ENCODE peak calls at places on chromosome 3, in seven cellular contexts. K is IMR-90, X is H9, U is mesendoderm, O is mesenchymal stem cell, L is H1, D is trophoblast cell. W is an unnamed sample. For H3K4me1, the result is how much of the 10 kb centered on the place peaks cover.

GRCh38 chr3:121794264-121794983 is 40.4 kb downstream of the IQCB1 start:
- DNase-seq in K (no peak), X (no peak), U (no peak), O (no peak), L (no peak), D (no peak), W (no peak)

GRCh38 chr3:56938545-56938944 is 121.9 kb upstream of the SPATA12 start:
- DNase-seq in K (no peak), X (no peak), U (no peak), O (no peak), L (no peak), D (no peak), W (no peak)

GRCh38 chr3:182919866-182920357 is 60.4 kb downstream of the DCUN1D1 start:
- DNase-seq in K (no peak), X (no peak), U (no peak), O (no peak), L (no peak), D (no peak), W (no peak)

GRCh38 chr3:44509985-44510360 is 32.5 kb upstream of the ZNF445 start:
- DNase-seq in K (peak), X (no peak), U (no peak), O (peak), L (no peak), D (peak), W (peak)

GRCh38 chr3:33456756-33457155 is 16.6 kb upstream of the UBP1 start:
- DNase-seq in K (no peak), X (no peak), U (no peak), O (no peak), L (no peak), D (no peak), W (no peak)

GRCh38 chr3:167733961-167734497 is 663 bp downstream of the PDCD10 start:
- DNase-seq in K (peak), X (no peak), U (no peak), O (peak), L (no peak), D (peak), W (no peak)

GRCh38 chr3:182621435-182622240 is 171.7 kb upstream of the ATP11B start:
- DNase-seq in K (no peak), X (no peak), U (no peak), O (no peak), L (no peak), D (no peak), W (no peak)

GRCh38 chr3:125075738-125076137 is 19.9 kb upstream of the HEG1 start:
- DNase-seq in K (no peak), X (no peak), U (peak), O (no peak), L (peak), D (no peak), W (no peak)

GRCh38 chr3:143885803-143886427 is 37.6 kb upstream of the SLC9A9 start:
- DNase-seq in K (peak), X (peak), U (peak), O (peak), L (no peak), D (peak), W (no peak)

GRCh38 chr3:166118049-166118448 is 280.8 kb upstream of the BCHE start:
- DNase-seq in K (no peak), X (no peak), U (no peak), O (no peak), L (no peak), D (no peak), W (no peak)

GRCh38 chr3:47762233-47762632 is 19.5 kb downstream of the SMARCC1 start:
- DNase-seq in K (peak), X (no peak), U (no peak), O (no peak), L (no peak), D (no peak), W (no peak)

GRCh38 chr3:153349138-153349499 is 187.1 kb downstream of the RAP2B start:
- DNase-seq in K (no peak), X (no peak), U (no peak), O (no peak), L (no peak), D (no peak), W (no peak)

GRCh38 chr3:195873971-195874370 is 34.4 kb downstream of the TNK2 start:
- DNase-seq in K (peak), X (no peak), U (no peak), O (peak), L (no peak), D (no peak), W (no peak)

GRCh38 chr3:195876297-195877031 is 31.9 kb downstream of the TNK2 start:
- DNase-seq in K (no peak), X (no peak), U (no peak), O (no peak), L (no peak), D (no peak), W (no peak)

GRCh38 chr3:195877136-195877715 is 31.1 kb downstream of the TNK2 start:
- DNase-seq in K (no peak), X (no peak), U (no peak), O (no peak), L (no peak), D (no peak), W (no peak)

GRCh38 chr3:195877767-195878423 is 30.5 kb downstream of the TNK2 start:
- DNase-seq in K (no peak), X (no peak), U (no peak), O (no peak), L (no peak), D (peak), W (no peak)

DNA sequence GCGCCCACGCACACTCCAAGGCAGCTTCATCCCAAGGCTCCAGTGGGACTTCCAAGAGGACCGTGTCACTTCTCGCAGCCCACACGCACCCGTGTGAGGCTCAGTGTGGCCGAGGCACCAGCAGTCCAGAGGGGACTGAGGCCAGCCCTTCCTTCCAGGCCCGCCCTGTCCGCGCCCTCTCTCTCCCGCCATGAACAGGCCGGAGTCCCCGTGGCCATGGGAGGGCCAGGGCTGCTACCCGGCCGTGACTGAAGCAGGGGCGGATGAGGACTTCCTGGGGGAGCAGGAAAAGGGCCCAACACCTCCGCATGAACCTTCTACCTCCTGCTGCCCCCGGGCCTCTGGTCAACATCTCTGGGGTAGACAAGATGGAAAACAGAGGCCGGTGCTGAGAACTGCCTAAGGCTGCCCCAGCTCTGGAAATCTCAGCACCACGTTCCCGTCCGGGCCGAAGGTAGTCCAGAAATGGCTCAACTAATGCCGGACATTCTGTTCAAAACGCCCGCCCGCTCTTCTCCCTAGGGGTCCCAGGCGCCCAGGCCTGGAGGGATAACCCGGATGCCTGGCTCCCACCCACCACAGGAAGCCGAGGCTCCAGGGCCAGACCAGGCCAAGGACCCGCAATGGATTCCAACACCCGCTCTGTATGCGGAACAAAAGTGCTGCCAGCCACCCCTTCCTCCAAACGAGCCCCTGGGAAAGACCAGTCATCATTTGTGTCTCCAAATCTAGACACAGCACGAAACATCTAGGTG is 32.7 kb downstream of the TNK2 start:
- DNase-seq in K (no peak), X (no peak), U (no peak), O (no peak), L (no peak), D (no peak), W (no peak)
- H3K4me1 ChIP-seq in K (under half), X (under half), U (under half), O (under half), L (under half), D (under half), W (under half)

DNA sequence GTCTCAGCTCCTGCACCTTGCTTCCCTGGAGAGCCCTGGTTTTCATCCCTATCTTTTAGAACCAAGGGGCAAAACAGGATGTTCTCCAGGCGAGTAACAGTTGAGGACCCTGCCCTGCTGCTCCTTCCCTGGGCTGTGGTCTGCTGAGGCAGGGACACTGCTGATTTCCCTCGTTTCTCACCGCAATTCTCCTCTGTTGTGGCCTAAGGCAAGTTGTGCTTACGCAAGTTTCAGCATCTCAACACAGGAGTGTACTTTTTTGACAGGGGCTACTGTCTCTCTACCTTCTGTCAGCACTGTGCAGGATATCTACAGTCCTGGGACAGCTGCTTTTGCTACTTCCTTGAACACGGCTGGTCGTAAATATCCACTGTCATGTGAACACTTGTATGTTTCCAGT is 110.2 kb upstream of the PLXNA1 start:
- DNase-seq in K (no peak), X (no peak), U (no peak), O (peak), L (no peak), D (no peak), W (no peak)
- H2BK120ac ChIP-seq in K (no peak), X (no peak), U (no peak), O (no peak), L (no peak), D (no peak), W (no peak)

GRCh38 chr3:152199069-152199838 is 69.5 kb upstream of the MBNL1 start:
- DNase-seq in K (no peak), X (no peak), U (no peak), O (no peak), L (no peak), D (no peak), W (no peak)
- H3K4me1 ChIP-seq in K (under half), X (under half), U (under half), O (under half), L (under half), D (under half), W (under half)

DNA sequence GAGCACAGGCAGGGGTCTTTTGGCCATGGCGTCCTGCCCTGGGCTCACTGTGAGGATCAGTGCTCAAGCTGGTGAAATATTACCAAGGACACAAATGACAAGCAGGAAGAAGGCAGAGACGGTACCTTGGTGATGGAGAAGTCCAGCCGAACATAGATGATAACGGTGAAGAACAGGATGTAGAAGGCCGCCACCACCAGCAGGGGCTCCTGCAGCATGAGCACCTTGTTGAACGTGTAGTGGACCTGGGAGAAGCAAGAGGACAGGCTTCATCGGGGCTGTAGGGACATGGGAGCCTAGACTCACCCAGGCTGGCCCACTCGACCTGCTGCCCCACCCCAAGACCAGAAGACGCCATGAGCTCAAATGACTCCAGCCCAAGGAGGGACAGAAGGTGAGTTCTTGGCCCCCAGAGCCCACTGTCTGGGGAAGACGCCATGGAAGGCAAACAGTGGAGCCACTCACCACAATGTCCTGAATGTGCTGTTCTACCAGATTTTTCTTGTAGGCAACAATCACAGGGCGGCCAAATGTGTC is 25.1 kb downstream of the RPN1 start:
- DNase-seq in K (no peak), X (no peak), U (no peak), O (no peak), L (no peak), D (no peak), W (no peak)
- H2BK120ac ChIP-seq in K (no peak), X (no peak), U (no peak), O (no peak), L (no peak), D (no peak), W (no peak)

GRCh38 chr3:4503050-4503449 is 9.9 kb downstream of the ITPR1 start:
- DNase-seq in K (no peak), X (no peak), U (no peak), O (no peak), L (no peak), D (no peak), W (no peak)

GRCh38 chr3:4504340-4505261 is 11.5 kb downstream of the ITPR1 start:
- DNase-seq in K (no peak), X (no peak), U (no peak), O (peak), L (no peak), D (no peak), W (no peak)

GRCh38 chr3:4498446-4498845 is 5.3 kb downstream of the ITPR1 start:
- DNase-seq in K (no peak), X (no peak), U (no peak), O (no peak), L (no peak), D (no peak), W (no peak)

GRCh38 chr3:4501422-4501821 is 8.3 kb downstream of the ITPR1 start:
- DNase-seq in K (no peak), X (no peak), U (no peak), O (no peak), L (no peak), D (no peak), W (no peak)

DNA sequence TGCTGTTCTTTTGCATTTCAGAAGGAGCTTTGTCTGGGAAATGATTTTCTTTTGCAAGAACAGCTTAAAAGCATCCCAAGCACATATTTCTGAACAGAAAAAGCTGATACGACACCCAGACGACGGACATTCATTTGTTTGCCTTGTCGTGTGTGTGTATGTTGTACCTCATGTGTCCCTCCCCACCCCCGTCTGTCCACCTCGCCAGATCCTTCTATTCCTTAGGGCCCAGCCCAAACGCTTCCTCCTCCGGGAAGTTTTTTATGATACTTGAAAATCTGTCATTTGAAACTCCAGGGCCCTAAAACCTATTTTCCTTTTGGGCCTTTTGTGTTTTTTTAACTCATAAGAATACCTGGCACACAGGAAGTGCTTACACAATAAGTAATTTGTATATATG is 8.8 kb downstream of the ITPR1 start:
- DNase-seq in K (no peak), X (no peak), U (no peak), O (no peak), L (no peak), D (no peak), W (no peak)
- H3K4me1 ChIP-seq in K (under half), X (under half), U (under half), O (under half), L (under half), D (under half), W (under half)

GRCh38 chr3:30469125-30469524 is 137.3 kb upstream of the TGFBR2 start:
- DNase-seq in K (no peak), X (no peak), U (no peak), O (no peak), L (no peak), D (no peak), W (no peak)
- H2BK120ac ChIP-seq in K (no peak), X (no peak), U (no peak), O (no peak), L (no peak), D (no peak), W (no peak)

DNA sequence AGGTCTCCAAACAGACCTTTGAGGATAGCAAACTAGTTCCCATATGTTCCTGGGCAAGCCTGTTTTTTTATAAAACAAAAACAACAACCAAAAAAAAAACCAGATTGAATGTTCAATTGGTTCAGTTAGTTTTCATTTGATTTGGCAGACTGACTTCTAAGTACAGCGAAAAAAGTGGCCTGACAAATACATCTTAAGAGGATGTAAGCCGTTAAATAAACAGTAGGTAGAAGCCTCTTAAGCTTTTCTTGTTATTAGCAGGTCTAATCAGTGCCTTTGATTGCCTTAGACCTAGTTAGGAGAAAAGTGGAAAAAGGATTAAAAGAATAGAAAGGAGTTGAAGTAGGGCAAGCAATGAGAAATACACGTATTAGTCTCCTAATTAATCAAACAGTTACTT is 13.2 kb downstream of the TSC22D2 start:
- DNase-seq in K (no peak), X (no peak), U (peak), O (no peak), L (no peak), D (no peak), W (no peak)
- H3K4me1 ChIP-seq in K (under half), X (under half), U (under half), O (under half), L (under half), D (under half), W (under half)

GRCh38 chr3:169992156-169992555 is 25.5 kb downstream of the SEC62 start:
- DNase-seq in K (no peak), X (no peak), U (no peak), O (no peak), L (no peak), D (peak), W (no peak)
- H2BK120ac ChIP-seq in K (no peak), X (no peak), U (no peak), O (no peak), L (no peak), D (no peak), W (no peak)

GRCh38 chr3:64214697-64215018 is 10.6 kb downstream of the PRICKLE2 start:
- DNase-seq in K (peak), X (no peak), U (no peak), O (peak), L (no peak), D (no peak), W (no peak)

GRCh38 chr3:64215084-64215483 is 10.2 kb downstream of the PRICKLE2 start:
- DNase-seq in K (no peak), X (no peak), U (no peak), O (no peak), L (no peak), D (no peak), W (no peak)

GRCh38 chr3:64215559-64215958 is 9.7 kb downstream of the PRICKLE2 start:
- DNase-seq in K (no peak), X (no peak), U (no peak), O (no peak), L (no peak), D (no peak), W (no peak)

GRCh38 chr3:64213224-64213893 is 11.9 kb downstream of the PRICKLE2 start:
- DNase-seq in K (no peak), X (no peak), U (no peak), O (no peak), L (no peak), D (no peak), W (no peak)

GRCh38 chr3:64214002-64214696 is 11.1 kb downstream of the PRICKLE2 start:
- DNase-seq in K (peak), X (no peak), U (no peak), O (peak), L (no peak), D (no peak), W (no peak)
- H3K4me1 ChIP-seq in K (under half), X (under half), U (under half), O (under half), L (under half), D (under half), W (under half)

GRCh38 chr3:87792193-87792531 is 266.6 kb downstream of the CGGBP1 start:
- DNase-seq in K (no peak), X (no peak), U (no peak), O (no peak), L (no peak), D (peak), W (no peak)

GRCh38 chr3:87793322-87793877 is 265.4 kb downstream of the CGGBP1 start:
- DNase-seq in K (no peak), X (peak), U (no peak), O (no peak), L (no peak), D (peak), W (no peak)

GRCh38 chr3:87792532-87793321 is 266.1 kb downstream of the CGGBP1 start:
- DNase-seq in K (no peak), X (peak), U (peak), O (no peak), L (peak), D (peak), W (peak)

GRCh38 chr3:87788516-87788915 is 270.3 kb downstream of the CGGBP1 start:
- DNase-seq in K (no peak), X (no peak), U (no peak), O (no peak), L (no peak), D (peak), W (no peak)

DNA sequence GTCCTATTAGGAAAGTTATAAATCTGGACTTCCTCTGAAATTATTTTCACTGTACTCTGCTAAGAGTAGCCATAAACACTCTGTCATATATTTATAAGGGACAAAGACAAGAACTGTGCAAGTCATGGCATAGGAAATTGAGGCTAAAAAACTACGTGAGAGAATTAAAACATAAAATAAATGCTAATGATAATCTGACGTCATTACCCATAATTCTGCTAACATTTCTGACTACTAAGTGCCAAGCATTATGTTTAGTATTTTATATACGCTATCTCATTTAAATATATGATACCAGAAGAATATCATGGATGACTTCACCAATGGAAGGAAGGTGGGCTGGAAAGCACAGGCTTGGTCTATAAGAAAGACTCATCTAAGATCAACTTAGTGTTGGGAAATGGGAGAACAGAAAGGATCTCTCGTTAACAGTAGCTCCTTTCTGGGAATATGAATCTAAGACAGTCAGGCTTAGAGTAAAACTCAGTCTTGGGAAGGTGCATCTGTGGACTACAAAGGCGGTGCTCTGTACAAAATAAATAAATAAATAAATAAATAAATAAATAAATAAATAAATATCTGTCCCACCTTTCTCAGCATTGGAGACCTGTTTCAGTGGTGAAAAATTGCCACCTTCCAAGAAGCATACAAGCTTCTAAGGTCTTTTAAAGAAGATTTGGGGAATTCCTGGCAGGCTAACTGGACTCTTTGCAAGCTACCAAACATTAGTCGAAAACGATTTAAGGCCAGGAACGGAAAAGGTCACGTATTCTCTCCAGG is 267.4 kb downstream of the CGGBP1 start:
- DNase-seq in K (no peak), X (no peak), U (no peak), O (no peak), L (no peak), D (no peak), W (no peak)
- H2BK120ac ChIP-seq in K (no peak), X (no peak), U (no peak), O (no peak), L (no peak), D (no peak), W (no peak)